ENCODE peak calls at places on chromosomes 2 and 18, in five cellular contexts. D is T-helper 2 cell; L is stimulated activated CD4-positive, alpha-beta T cell treated with anti-CD3 and anti-CD28 coated beads, Interleukin-1b, Interleukin-23, amount 100 ng/mL, for 4 hours; F is endothelial cell of umbilical vein; W is EL. M is an unnamed sample.

GRCh38 chr2:95314964-95315611 is 17.9 kb downstream of the KCNIP3 start:
- DNase-seq in D (no peak), F (peak; percentile 4), L (no peak), W (peak; percentile 63), M (no peak)

GRCh38 chr2:214810670-214811069 is 1.2 kb upstream of the BARD1 start:
- DNase-seq in D (no peak), W (peak; percentile 3), L (no peak), F (peak; percentile 3), M (no peak)

GRCh38 chr2:107235491-107236254 is 349.7 kb upstream of the ST6GAL2 start:
- DNase-seq in L (no peak), W (no peak), F (no peak), D (no peak), M (no peak)

GRCh38 chr2:71674158-71674807 is 220.9 kb downstream of the DYSF start:
- DNase-seq in D (no peak), F (no peak), L (no peak), W (no peak), M (no peak)

GRCh38 chr2:39871291-39871761 is 92.3 kb upstream of the THUMPD2 start:
- DNase-seq in D (no peak), L (no peak), F (peak; percentile 14), W (peak; percentile 98), M (no peak)

GRCh38 chr2:161965994-161966393 is 108.0 kb downstream of the DPP4 start:
- DNase-seq in D (no peak), F (no peak), W (peak; percentile 54), L (no peak), M (no peak)

GRCh38 chr2:237700583-237701032 is 73.2 kb downstream of the LRRFIP1 start:
- DNase-seq in F (peak; percentile 85), W (peak; percentile 82), D (peak; percentile 74), L (peak; percentile 68), M (no peak)

GRCh38 chr2:23711979-23712755 is 214.8 kb downstream of the ATAD2B start:
- DNase-seq in L (no peak), F (no peak), W (no peak), D (no peak), M (no peak)

GRCh38 chr2:45396671-45397070 is 214.4 kb downstream of the SRBD1 start:
- DNase-seq in W (no peak), L (no peak), D (no peak), F (no peak), M (no peak)

GRCh38 chr2:65863713-65864112 is 431.3 kb upstream of the SPRED2 start:
- DNase-seq in L (no peak), D (no peak), F (no peak), W (no peak), M (no peak)

GRCh38 chr2:112096098-112096497 is 41.0 kb downstream of the TMEM87B start:
- DNase-seq in D (no peak), W (peak; percentile 53), F (no peak), L (no peak), M (no peak)

GRCh38 chr18:9323750-9324445 is 10.7 kb upstream of the TWSG1 start:
- DNase-seq in F (peak; percentile 82), L (no peak), D (no peak), W (peak; percentile 6), M (no peak)

GRCh38 chr18:42525905-42526304 is 570.9 kb downstream of the PIK3C3 start:
- DNase-seq in W (no peak), D (no peak), L (no peak), F (no peak), M (no peak)

GRCh38 chr18:39958876-39959275 is 1996.2 kb upstream of the PIK3C3 start:
- DNase-seq in D (no peak), W (no peak), L (no peak), F (no peak), M (no peak)

GRCh38 chr2:235080108-235080507 is 128.3 kb downstream of the SH3BP4 start:
- DNase-seq in L (no peak), F (no peak), D (no peak), W (peak; percentile 46), M (no peak)

GRCh38 chr2:227881866-227882517 is 10.6 kb downstream of the DAW1 start:
- DNase-seq in W (peak; percentile 26), L (no peak), F (peak; percentile 26), D (no peak), M (no peak)

GRCh38 chr2:221200184-221200839 is 371.8 kb downstream of the EPHA4 start:
- DNase-seq in F (no peak), L (no peak), W (no peak), D (no peak), M (no peak)

M was measured in GDM1.